ENCODE peak calls at places on chromosome 6, in six cellular contexts. One of them, this sample, is unnamed.

GRCh38 chr6:71420693-71421328 is 132.2 kb downstream of the OGFRL1 start:
- DNase-seq in transverse colon: peak
- DNase-seq in endothelial cell of umbilical vein: peak
- DNase-seq in HCT116: no peak
- DNase-seq in sigmoid colon: peak
- DNase-seq in breast epithelium: peak
- DNase-seq in this sample: no peak

GRCh38 chr6:15574497-15574896 is 88.3 kb downstream of the DTNBP1 start:
- DNase-seq in breast epithelium: no peak
- DNase-seq in sigmoid colon: no peak
- DNase-seq in HCT116: no peak
- DNase-seq in endothelial cell of umbilical vein: no peak
- DNase-seq in transverse colon: no peak
- DNase-seq in this sample: no peak

GRCh38 chr6:111087871-111088667 is 766 bp downstream of the SLC16A10 start:
- DNase-seq in breast epithelium: no peak
- DNase-seq in HCT116: peak
- DNase-seq in sigmoid colon: no peak
- DNase-seq in transverse colon: peak
- DNase-seq in endothelial cell of umbilical vein: peak
- DNase-seq in this sample: no peak

GRCh38 chr6:145929037-145929633 is 35.0 kb downstream of the SHPRH start:
- DNase-seq in sigmoid colon: no peak
- DNase-seq in HCT116: peak
- DNase-seq in endothelial cell of umbilical vein: peak
- DNase-seq in transverse colon: no peak
- DNase-seq in breast epithelium: no peak
- DNase-seq in this sample: no peak

GRCh38 chr6:168127384-168127868 is 48.4 kb upstream of the FRMD1 start:
- DNase-seq in transverse colon: no peak
- DNase-seq in sigmoid colon: peak
- DNase-seq in HCT116: no peak
- DNase-seq in endothelial cell of umbilical vein: no peak
- DNase-seq in breast epithelium: peak
- DNase-seq in this sample: no peak

GRCh38 chr6:85157266-85157665 is 292.6 kb upstream of the NT5E start:
- DNase-seq in endothelial cell of umbilical vein: no peak
- DNase-seq in breast epithelium: no peak
- DNase-seq in sigmoid colon: no peak
- DNase-seq in transverse colon: no peak
- DNase-seq in HCT116: no peak
- DNase-seq in this sample: no peak

GRCh38 chr6:100622907-100623692 is 158.4 kb upstream of the SIM1 start:
- DNase-seq in sigmoid colon: no peak
- DNase-seq in HCT116: no peak
- DNase-seq in transverse colon: no peak
- DNase-seq in breast epithelium: no peak
- DNase-seq in endothelial cell of umbilical vein: no peak
- DNase-seq in this sample: no peak

GRCh38 chr6:105601541-105602174 is 198.8 kb upstream of the PREP start:
- DNase-seq in sigmoid colon: peak
- DNase-seq in breast epithelium: peak
- DNase-seq in endothelial cell of umbilical vein: no peak
- DNase-seq in HCT116: no peak
- DNase-seq in transverse colon: peak
- DNase-seq in this sample: no peak

GRCh38 chr6:163062790-163063189 is 335.0 kb downstream of the PACRG start:
- DNase-seq in HCT116: no peak
- DNase-seq in sigmoid colon: no peak
- DNase-seq in endothelial cell of umbilical vein: no peak
- DNase-seq in breast epithelium: no peak
- DNase-seq in transverse colon: no peak
- DNase-seq in this sample: no peak
- TF ChIP-seq POLR2AphosphoS5 in HCT116: no peak
- TF ChIP-seq POLR2AphosphoS5 in sigmoid colon: no peak
- TF ChIP-seq POLR2AphosphoS5 in endothelial cell of umbilical vein: no peak
- TF ChIP-seq POLR2AphosphoS5 in breast epithelium: no peak
- TF ChIP-seq POLR2AphosphoS5 in transverse colon: no peak
- TF ChIP-seq POLR2AphosphoS5 in this sample: no peak

GRCh38 chr6:3356824-3357420 is 98.2 kb downstream of the PSMG4 start:
- DNase-seq in transverse colon: no peak
- DNase-seq in sigmoid colon: no peak
- DNase-seq in endothelial cell of umbilical vein: no peak
- DNase-seq in HCT116: no peak
- DNase-seq in breast epithelium: no peak
- DNase-seq in this sample: no peak
- TF ChIP-seq POLR2AphosphoS5 in transverse colon: peak
- TF ChIP-seq POLR2AphosphoS5 in sigmoid colon: peak
- TF ChIP-seq POLR2AphosphoS5 in endothelial cell of umbilical vein: no peak
- TF ChIP-seq POLR2AphosphoS5 in HCT116: no peak
- TF ChIP-seq POLR2AphosphoS5 in breast epithelium: no peak
- TF ChIP-seq POLR2AphosphoS5 in this sample: no peak

DNA sequence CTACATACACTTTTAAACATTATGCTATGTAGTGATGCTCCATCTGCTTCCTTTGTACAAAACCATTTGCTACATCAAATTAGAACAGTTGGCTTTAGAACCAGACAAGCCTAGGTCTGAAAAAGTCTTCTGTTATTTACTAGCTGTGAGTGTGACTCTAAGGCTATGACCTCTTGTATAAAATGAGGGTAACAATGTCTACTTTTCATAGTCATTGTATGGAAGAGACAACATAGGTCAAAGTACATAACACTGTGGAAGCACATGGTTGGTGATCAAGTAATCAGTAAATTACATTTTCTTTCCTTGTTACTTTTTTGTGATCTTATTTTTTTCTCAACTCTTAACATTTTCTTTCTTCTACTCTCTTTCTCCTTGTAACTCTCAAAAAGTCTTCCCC is 122.0 kb downstream of the PDSS2 start:
- DNase-seq in transverse colon: no peak
- DNase-seq in HCT116: no peak
- DNase-seq in sigmoid colon: no peak
- DNase-seq in endothelial cell of umbilical vein: no peak
- DNase-seq in breast epithelium: no peak
- DNase-seq in this sample: no peak
- TF ChIP-seq POLR2AphosphoS5 in transverse colon: no peak
- TF ChIP-seq POLR2AphosphoS5 in HCT116: no peak
- TF ChIP-seq POLR2AphosphoS5 in sigmoid colon: no peak
- TF ChIP-seq POLR2AphosphoS5 in endothelial cell of umbilical vein: no peak
- TF ChIP-seq POLR2AphosphoS5 in breast epithelium: no peak
- TF ChIP-seq POLR2AphosphoS5 in this sample: no peak

DNA sequence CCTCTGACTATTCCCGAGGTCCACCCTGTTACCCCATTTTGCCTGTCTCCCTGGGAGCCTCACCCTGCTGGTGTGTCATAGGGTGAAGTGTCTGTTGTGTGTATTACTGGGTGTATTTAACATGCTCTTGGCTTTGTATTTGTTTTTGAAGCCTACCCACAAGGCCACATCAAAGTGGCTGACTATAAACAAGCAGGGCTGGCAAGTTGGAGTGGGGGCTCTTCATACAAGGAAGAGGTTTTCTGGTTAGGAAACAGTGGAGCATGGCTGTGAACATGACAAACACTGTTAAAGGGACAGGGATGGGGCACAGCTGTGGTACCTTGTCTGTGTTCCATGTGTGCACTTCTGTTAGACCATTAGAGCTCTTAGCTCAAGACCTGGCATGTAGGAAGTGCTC is 26.3 kb downstream of the HECA start:
- DNase-seq in breast epithelium: no peak
- DNase-seq in HCT116: peak
- DNase-seq in sigmoid colon: no peak
- DNase-seq in transverse colon: no peak
- DNase-seq in endothelial cell of umbilical vein: no peak
- DNase-seq in this sample: no peak
- TF ChIP-seq POLR2AphosphoS5 in breast epithelium: no peak
- TF ChIP-seq POLR2AphosphoS5 in HCT116: no peak
- TF ChIP-seq POLR2AphosphoS5 in sigmoid colon: no peak
- TF ChIP-seq POLR2AphosphoS5 in transverse colon: no peak
- TF ChIP-seq POLR2AphosphoS5 in endothelial cell of umbilical vein: no peak
- TF ChIP-seq POLR2AphosphoS5 in this sample: no peak